ENCODE peak calls at places on chromosomes 5 and 9, in seven cellular contexts. L is activated CD4-positive, CD25-positive, alpha-beta regulatory T cell; B is GM13976; U is cardiac septum; H is skeletal muscle cell; V is cardiac fibroblast; R is T-cell. G is an unnamed sample.
A peak's percentile ranks its signal among the peaks of the same experiment; 100 is the strongest.

GRCh38 chr9:82168585-82168984 is 180.0 kb downstream of the SPATA31D1 start:
- DNase-seq in L (no peak), B (no peak), U (no peak), H (no peak), V (no peak), R (no peak), G (no peak)

GRCh38 chr9:110911659-110912473 is 126.4 kb downstream of the LPAR1 start:
- DNase-seq in L (no peak), B (no peak), U (no peak), H (no peak), V (peak; percentile 89), R (no peak), G (peak; percentile 89)

GRCh38 chr5:149134778-149135169 is 6.5 kb upstream of the ABLIM3 start:
- DNase-seq in L (no peak), B (no peak), U (no peak), H (no peak), V (no peak), R (no peak), G (no peak)

GRCh38 chr5:136053336-136054121 is 24.7 kb downstream of the TGFBI start:
- DNase-seq in L (no peak), B (no peak), U (peak; percentile 63), H (peak; percentile 86), V (peak; percentile 81), R (no peak), G (peak; percentile 95)

GRCh38 chr5:77155179-77155839 is 55.2 kb upstream of the PDE8B start:
- DNase-seq in L (no peak), B (no peak), U (no peak), H (no peak), V (no peak), R (peak; percentile 36), G (no peak)

GRCh38 chr5:121660142-121660541 is 191.5 kb upstream of the FTMT start:
- DNase-seq in L (no peak), B (no peak), U (no peak), H (no peak), V (no peak), R (no peak), G (no peak)

GRCh38 chr9:137172907-137173794 is 1.3 kb upstream of the TMEM210 start:
- DNase-seq in L (no peak), B (peak; percentile 43), U (no peak), H (no peak), V (no peak), R (no peak), G (no peak)

GRCh38 chr9:32701321-32702022 is 66.0 kb upstream of the TAF1L start:
- DNase-seq in L (no peak), B (no peak), U (no peak), H (no peak), V (no peak), R (no peak), G (no peak)

GRCh38 chr9:68498816-68499215 is 41.9 kb downstream of the TMEM252 start:
- DNase-seq in L (no peak), B (no peak), U (no peak), H (no peak), V (no peak), R (no peak), G (no peak)

GRCh38 chr9:16238730-16239129 is 631.7 kb downstream of the BNC2 start:
- DNase-seq in L (no peak), B (no peak), U (no peak), H (no peak), V (no peak), R (no peak), G (no peak)

GRCh38 chr9:34046784-34047379 is 1.8 kb downstream of the UBAP2 start:
- DNase-seq in L (no peak), B (no peak), U (no peak), H (no peak), V (peak; percentile 34), R (no peak), G (no peak)

GRCh38 chr5:95730730-95731570 is at the start of gene RHOBTB3:
- DNase-seq in L (no peak), B (peak; percentile 65), U (peak; percentile 93), H (peak; percentile 83), V (peak; percentile 98), R (peak; percentile 3), G (peak; percentile 96)

GRCh38 chr9:137453643-137454081 is 5.5 kb downstream of the NSMF start:
- DNase-seq in L (no peak), B (peak; percentile 91), U (peak; percentile 91), H (peak; percentile 27), V (peak; percentile 85), R (peak; percentile 46), G (peak; percentile 13)

GRCh38 chr5:67094476-67095300 is 101.9 kb downstream of the CD180 start:
- DNase-seq in L (no peak), B (no peak), U (no peak), H (peak; percentile 70), V (peak; percentile 84), R (no peak), G (peak; percentile 78)

GRCh38 chr9:132670359-132670815 is at the start of gene GTF3C4:
- DNase-seq in L (peak; percentile 72), B (peak; percentile 95), U (peak; percentile 92), H (no peak), V (peak; percentile 83), R (peak; percentile 81), G (peak; percentile 62)

GRCh38 chr9:4225291-4226119 is 74.4 kb downstream of the GLIS3 start:
- DNase-seq in L (no peak), B (no peak), U (no peak), H (peak; percentile 73), V (peak; percentile 47), R (no peak), G (peak; percentile 88)

GRCh38 chr9:85617271-85617670 is 124.5 kb downstream of the AGTPBP1 start:
- DNase-seq in L (no peak), B (no peak), U (no peak), H (no peak), V (no peak), R (no peak), G (no peak)

GRCh38 chr9:37187269-37187668 is 66.9 kb downstream of the ZCCHC7 start:
- DNase-seq in L (no peak), B (no peak), U (no peak), H (no peak), V (no peak), R (no peak), G (no peak)

GRCh38 chr5:80109549-80110478 is 74.7 kb downstream of the THBS4 start:
- DNase-seq in L (no peak), B (no peak), U (peak; percentile 84), H (no peak), V (peak; percentile 44), R (no peak), G (no peak)

GRCh38 chr5:138469540-138470321 is 4.5 kb downstream of the EGR1 start:
- DNase-seq in L (no peak), B (no peak), U (no peak), H (peak; percentile 80), V (peak; percentile 95), R (no peak), G (peak; percentile 84)

GRCh38 chr9:4413856-4414255 is 76.4 kb upstream of the SLC1A1 start:
- DNase-seq in L (no peak), B (no peak), U (no peak), H (no peak), V (peak; percentile 32), R (no peak), G (no peak)

GRCh38 chr9:119736478-119737454 is 367.5 kb upstream of the BRINP1 start:
- DNase-seq in L (no peak), B (peak; percentile 46), U (no peak), H (no peak), V (no peak), R (no peak), G (no peak)

GRCh38 chr5:122081541-122081940 is 3.5 kb upstream of the LOX start:
- DNase-seq in L (no peak), B (no peak), U (no peak), H (no peak), V (no peak), R (no peak), G (no peak)

GRCh38 chr9:124212381-124213050 is 45.2 kb upstream of the NEK6 start:
- DNase-seq in L (no peak), B (no peak), U (no peak), H (peak; percentile 57), V (peak; percentile 59), R (no peak), G (peak; percentile 64)

GRCh38 chr9:92647671-92648446 is 22.1 kb downstream of the IPPK start:
- DNase-seq in L (no peak), B (no peak), U (no peak), H (no peak), V (no peak), R (no peak), G (no peak)

GRCh38 chr5:179373101-179373934 is 28.1 kb upstream of the ADAMTS2 start:
- DNase-seq in L (no peak), B (no peak), U (peak; percentile 57), H (no peak), V (no peak), R (no peak), G (no peak)

GRCh38 chr5:127042593-127042992 is 12.2 kb upstream of the MARCHF3 start:
- DNase-seq in L (no peak), B (no peak), U (no peak), H (no peak), V (peak; percentile 36), R (no peak), G (peak; percentile 50)

GRCh38 chr9:6014668-6015270 is 655 bp downstream of the RANBP6 start:
- DNase-seq in L (no peak), B (no peak), U (no peak), H (peak; percentile 13), V (peak; percentile 45), R (no peak), G (peak; percentile 83)

GRCh38 chr5:141778683-141779082 is 96.7 kb upstream of the ARAP3 start:
- DNase-seq in L (no peak), B (no peak), U (no peak), H (no peak), V (no peak), R (no peak), G (no peak)

G was measured in HCEC 1CT.